ENCODE peak calls at places on chromosome 16, in eight cellular contexts. Y is stimulated activated naive CD8-positive, alpha-beta T cell treated with anti-CD3 and anti-CD28 coated beads, Interleukin-15, amount 100 ng/mL, for 72 hours; K is NCI-H1694 treated with DMSO at 0.1 percent for 48 hours; A is mucosa of descending colon; E is heart right ventricle; R is mesothelial cell of epicardium; C is fibroblast of mammary gland; J is activated naive CD8-positive, alpha-beta T cell treated with anti-CD3 and anti-CD28 coated beads for 36 hours. H is an unnamed sample.

GRCh38 chr16:27726621-27727275 is 176.8 kb downstream of the KATNIP start:
- DNase-seq in Y (no peak), K (no peak), A (no peak), E (no peak), R (no peak), C (peak; percentile 89), J (no peak), H (no peak)

GRCh38 chr16:85162478-85163277 is 50.4 kb upstream of the CIBAR2 start:
- DNase-seq in Y (no peak), K (peak; percentile 73), A (peak; percentile 30), E (peak; percentile 65), R (no peak), C (peak; percentile 87), J (no peak), H (no peak)

GRCh38 chr16:73020409-73020884 is 27.5 kb downstream of the ZFHX3 start:
- DNase-seq in Y (no peak), K (no peak), A (peak; percentile 72), E (peak; percentile 72), R (no peak), C (peak; percentile 99), J (no peak), H (peak; percentile 40)

GRCh38 chr16:9555051-9555450 is 463.6 kb downstream of the HAPSTR1 start:
- DNase-seq in Y (no peak), K (no peak), A (no peak), E (no peak), R (no peak), C (no peak), J (no peak), H (no peak)

GRCh38 chr16:49622421-49623402 is 233.2 kb downstream of the ZNF423 start:
- DNase-seq in Y (no peak), K (no peak), A (no peak), E (no peak), R (no peak), C (no peak), J (no peak), H (peak; percentile 54)

GRCh38 chr16:83136924-83137323 is 510.2 kb downstream of the CDH13 start:
- DNase-seq in Y (no peak), K (no peak), A (no peak), E (no peak), R (no peak), C (no peak), J (no peak), H (no peak)

GRCh38 chr16:700684-701584 is 4.7 kb downstream of the FBXL16 start:
- DNase-seq in Y (no peak), K (no peak), A (no peak), E (no peak), R (peak; percentile 69), C (no peak), J (peak; percentile 66), H (no peak)

GRCh38 chr16:24983521-24983920 is 31.6 kb downstream of the ARHGAP17 start:
- DNase-seq in Y (no peak), K (no peak), A (no peak), E (no peak), R (no peak), C (no peak), J (no peak), H (no peak)

GRCh38 chr16:22423716-22424115 is 49.3 kb upstream of the CDR2 start:
- DNase-seq in Y (no peak), K (no peak), A (no peak), E (no peak), R (no peak), C (no peak), J (no peak), H (no peak)

GRCh38 chr16:2278956-2279800 is 11.3 kb upstream of the RNPS1 start:
- DNase-seq in Y (no peak), K (no peak), A (no peak), E (no peak), R (no peak), C (no peak), J (no peak), H (no peak)

GRCh38 chr16:89289428-89290395 is 72.2 kb downstream of the ZNF778 start:
- DNase-seq in Y (peak; percentile 70), K (peak; percentile 23), A (peak; percentile 78), E (peak; percentile 77), R (no peak), C (peak; percentile 68), J (peak; percentile 72), H (peak; percentile 76)

GRCh38 chr16:67147437-67148140 is 3.2 kb downstream of the B3GNT9 start:
- DNase-seq in Y (no peak), K (no peak), A (no peak), E (no peak), R (no peak), C (no peak), J (no peak), H (no peak)

GRCh38 chr16:56269824-56270684 is 78.8 kb downstream of the GNAO1 start:
- DNase-seq in Y (no peak), K (no peak), A (peak; percentile 14), E (peak; percentile 30), R (no peak), C (peak; percentile 11), J (no peak), H (no peak)

GRCh38 chr16:57107324-57107922 is 15.0 kb downstream of the CPNE2 start:
- DNase-seq in Y (no peak), K (no peak), A (no peak), E (no peak), R (no peak), C (no peak), J (no peak), H (no peak)

GRCh38 chr16:68823401-68823800 is 19.9 kb upstream of the TANGO6 start:
- DNase-seq in Y (no peak), K (no peak), A (no peak), E (no peak), R (no peak), C (peak; percentile 77), J (no peak), H (no peak)

GRCh38 chr16:72974142-72974769 is 73.7 kb downstream of the ZFHX3 start:
- DNase-seq in Y (no peak), K (peak; percentile 25), A (peak; percentile 33), E (no peak), R (no peak), C (no peak), J (no peak), H (no peak)

GRCh38 chr16:64167851-64168770 is 953.8 kb downstream of the CDH11 start:
- DNase-seq in Y (no peak), K (no peak), A (no peak), E (no peak), R (no peak), C (no peak), J (no peak), H (no peak)

GRCh38 chr16:66266436-66267286 is 99.8 kb upstream of the CDH5 start:
- DNase-seq in Y (no peak), K (no peak), A (peak; percentile 36), E (peak; percentile 67), R (peak; percentile 53), C (peak; percentile 98), J (no peak), H (no peak)

GRCh38 chr16:82748026-82748425 is 121.3 kb downstream of the CDH13 start:
- DNase-seq in Y (no peak), K (peak; percentile 44), A (no peak), E (peak; percentile 28), R (no peak), C (peak; percentile 74), J (no peak), H (no peak)

GRCh38 chr16:72372646-72373045 is 200.7 kb upstream of the PMFBP1 start:
- DNase-seq in Y (no peak), K (no peak), A (no peak), E (no peak), R (no peak), C (no peak), J (no peak), H (no peak)

GRCh38 chr16:177394-177822 is 928 bp downstream of the HBA1 start:
- DNase-seq in Y (no peak), K (peak; percentile 98), A (no peak), E (no peak), R (no peak), C (peak; percentile 38), J (no peak), H (no peak)

GRCh38 chr16:55225972-55226542 is 97.9 kb upstream of the IRX6 start:
- DNase-seq in Y (no peak), K (no peak), A (no peak), E (no peak), R (no peak), C (no peak), J (no peak), H (peak; percentile 30)

GRCh38 chr16:75491876-75492275 is 3.4 kb downstream of the CHST6 start:
- DNase-seq in Y (no peak), K (peak; percentile 28), A (no peak), E (no peak), R (no peak), C (no peak), J (no peak), H (no peak)

GRCh38 chr16:27224741-27225300 is 21.5 kb downstream of the KDM8 start:
- DNase-seq in Y (no peak), K (no peak), A (no peak), E (no peak), R (no peak), C (no peak), J (no peak), H (no peak)

GRCh38 chr16:86091976-86092375 is 193.0 kb downstream of the IRF8 start:
- DNase-seq in Y (no peak), K (no peak), A (no peak), E (no peak), R (no peak), C (no peak), J (no peak), H (no peak)

GRCh38 chr16:4944333-4945281 is 7.7 kb upstream of the PPL start:
- DNase-seq in Y (no peak), K (peak; percentile 71), A (peak; percentile 74), E (peak; percentile 86), R (peak; percentile 93), C (peak; percentile 98), J (peak; percentile 20), H (peak; percentile 97)

GRCh38 chr16:4411684-4412083 is 4.7 kb downstream of the CORO7 start:
- DNase-seq in Y (no peak), K (no peak), A (no peak), E (peak; percentile 76), R (no peak), C (no peak), J (no peak), H (no peak)

GRCh38 chr16:81190667-81191066 is 47.8 kb upstream of the BCO1 start:
- DNase-seq in Y (no peak), K (no peak), A (no peak), E (no peak), R (no peak), C (peak; percentile 52), J (no peak), H (peak; percentile 26)

GRCh38 chr16:27819881-27820610 is 243.5 kb downstream of the GSG1L start:
- DNase-seq in Y (no peak), K (no peak), A (no peak), E (no peak), R (no peak), C (no peak), J (no peak), H (no peak)

H was measured in NB4.